ENCODE peak calls at places on chromosome 10, in nine cellular contexts. W is spleen, B is GM12878, F is hepatocyte, I is PC-9, J is heart right ventricle, U is GM23338, S is left lung, Q is prostate gland. Z is an unnamed sample.

GRCh38 chr10:59625842-59626522 is 83.7 kb downstream of the SLC16A9 start:
- DNase-seq in B (peak), W (no peak), Q (peak), U (peak), S (no peak), I (peak), J (peak), F (peak), Z (peak)

GRCh38 chr10:61903991-61904350 is 2.5 kb downstream of the ARID5B start:
- DNase-seq in S (no peak), Q (no peak), J (no peak), F (no peak), W (no peak), I (no peak), B (no peak), U (no peak), Z (no peak)

GRCh38 chr10:28326516-28327493 is 23.9 kb upstream of the MPP7 start:
- DNase-seq in F (peak), I (no peak), B (no peak), Q (peak), W (no peak), U (peak), J (peak), S (peak), Z (no peak)

GRCh38 chr10:77911535-77912123 is 14.9 kb downstream of the DLG5 start:
- DNase-seq in S (no peak), I (peak), W (no peak), U (no peak), Q (no peak), B (no peak), J (no peak), F (peak), Z (no peak)

GRCh38 chr10:46523119-46523880 is 33.2 kb downstream of the GPRIN2 start:
- DNase-seq in B (no peak), I (peak), S (peak), F (no peak), W (peak), J (no peak), Q (peak), U (no peak), Z (no peak)

GRCh38 chr10:123884907-123885381 is 6.7 kb downstream of the CPXM2 start:
- DNase-seq in U (no peak), B (no peak), I (no peak), S (no peak), W (no peak), F (no peak), J (no peak), Q (no peak), Z (no peak)

GRCh38 chr10:3330687-3331086 is 158.1 kb upstream of the PITRM1 start:
- DNase-seq in B (no peak), W (peak), I (peak), Q (no peak), J (no peak), S (no peak), U (no peak), F (peak), Z (peak)

GRCh38 chr10:18737841-18738240 is 78.6 kb downstream of the ARL5B start:
- DNase-seq in B (no peak), Q (no peak), W (no peak), F (no peak), I (no peak), S (peak), J (no peak), U (no peak), Z (no peak)

GRCh38 chr10:106267591-106267990 is 896.9 kb downstream of the SORCS1 start:
- DNase-seq in B (no peak), J (no peak), F (no peak), I (no peak), Q (no peak), U (no peak), S (no peak), W (no peak), Z (no peak)

GRCh38 chr10:96645191-96645721 is 58.4 kb upstream of the TM9SF3 start:
- DNase-seq in Q (no peak), F (no peak), S (peak), U (no peak), I (no peak), W (peak), B (no peak), J (peak), Z (peak)

GRCh38 chr10:121949052-121949451 is 21.2 kb upstream of the ATE1 start:
- DNase-seq in W (no peak), Q (no peak), J (no peak), F (no peak), U (no peak), S (no peak), I (no peak), B (no peak), Z (no peak)

GRCh38 chr10:6059506-6059905 is 2.7 kb downstream of the IL2RA start:
- DNase-seq in I (no peak), J (no peak), U (no peak), B (no peak), S (no peak), W (no peak), F (no peak), Q (no peak), Z (no peak)

GRCh38 chr10:132908621-132909295 is 33.6 kb downstream of the CFAP46 start:
- DNase-seq in S (no peak), U (no peak), I (no peak), Q (no peak), F (no peak), W (peak), J (no peak), B (no peak), Z (no peak)

DNA sequence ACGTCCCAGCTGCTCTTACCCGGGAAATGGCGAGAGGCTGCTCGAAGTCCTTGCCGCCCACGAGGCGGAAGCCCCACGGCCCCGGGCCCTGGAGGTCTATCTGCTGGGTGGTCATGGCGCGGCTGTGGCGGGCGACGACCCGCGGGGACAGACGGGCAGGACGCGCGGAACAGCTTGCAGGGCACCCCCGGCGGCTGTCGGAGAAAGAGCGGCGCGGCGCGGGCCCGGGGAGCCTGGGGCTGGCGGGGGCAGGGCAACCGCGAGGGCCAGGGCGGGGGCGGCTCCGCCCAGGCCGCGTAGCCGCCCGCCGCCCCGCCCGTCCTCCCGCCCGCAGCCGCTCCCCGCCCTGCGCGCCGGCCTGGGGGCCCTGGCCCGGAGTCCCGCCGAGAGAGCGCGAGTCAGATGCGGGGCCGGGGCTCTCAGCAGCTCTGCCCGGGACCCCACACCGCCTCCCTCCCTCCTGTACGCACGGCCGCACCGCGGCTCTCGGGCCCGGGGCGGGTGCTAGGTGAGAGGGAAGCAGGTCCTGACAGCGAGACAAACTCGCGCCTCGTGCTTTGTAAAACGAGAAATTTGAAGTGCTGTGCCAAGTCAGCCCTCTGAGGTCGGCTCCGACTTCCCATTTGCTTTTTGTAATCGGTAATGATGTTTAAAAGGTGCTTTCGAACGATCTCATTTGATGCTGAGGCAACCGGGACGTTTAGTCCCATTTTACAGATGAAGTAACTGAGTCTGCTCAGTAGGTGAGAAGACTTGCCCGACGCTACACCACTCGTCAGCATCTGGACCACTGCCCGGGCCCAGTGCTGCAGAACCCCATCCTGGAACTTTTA is at the start of gene PDLIM1:
- DNase-seq in B (no peak), S (peak), I (peak), J (peak), W (peak), Q (peak), F (peak), U (peak), Z (peak)
- TF ChIP-seq CTCF in B (peak), S (peak), I (no peak), J (peak), W (peak), Q (no peak), F (peak), U (no peak), Z (no peak)

DNA sequence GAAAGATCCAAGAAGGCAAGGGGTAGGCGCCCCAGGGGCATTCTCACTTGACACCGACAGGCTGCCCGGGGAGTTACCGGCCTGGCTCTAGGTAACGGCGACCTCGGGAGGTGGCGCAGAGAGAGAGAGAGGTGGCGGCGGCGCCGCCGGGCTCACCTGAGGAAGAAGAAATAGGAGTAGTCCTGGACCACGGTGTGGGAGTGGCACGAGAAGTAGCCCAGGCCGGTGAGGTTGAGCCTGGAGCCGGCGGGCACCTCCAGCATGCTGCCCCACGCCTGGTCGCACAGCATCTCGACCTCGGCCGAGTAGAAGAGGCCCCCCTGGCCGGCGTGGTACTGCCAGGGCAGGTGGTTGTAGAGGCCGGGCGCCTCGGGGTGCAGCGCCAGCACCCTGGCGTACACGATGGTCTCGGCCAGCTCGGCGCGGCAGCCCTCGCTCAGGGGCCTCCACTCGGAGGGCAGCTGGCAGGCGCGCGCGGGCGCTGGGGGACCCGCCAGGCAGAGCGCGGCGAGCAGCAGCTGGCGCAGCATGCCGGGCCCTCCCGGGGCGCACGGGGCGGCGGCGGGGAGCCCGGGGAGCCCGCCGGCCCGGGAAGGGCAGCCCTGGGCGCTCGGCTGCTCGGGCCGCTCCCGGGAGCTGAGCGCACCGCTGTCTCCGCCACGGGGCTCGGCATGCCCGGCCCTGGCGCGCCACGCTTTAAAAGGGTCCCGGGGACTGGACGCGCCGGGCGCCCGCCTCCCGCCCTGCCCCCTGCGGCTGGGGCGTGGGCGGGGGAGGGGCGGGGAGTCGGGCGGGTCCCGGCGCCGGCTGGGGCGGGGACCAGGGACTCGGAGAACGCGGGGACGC is at the start of gene CCDC3:
- DNase-seq in U (peak), F (peak), S (no peak), B (no peak), W (no peak), Q (peak), J (peak), I (no peak), Z (no peak)
- H3K4me3 ChIP-seq in U (peak), F (peak), S (peak), B (no peak), W (peak), Q (peak), J (peak), I (no peak), Z (no peak)

GRCh38 chr10:85612833-85613232 is 753.8 kb downstream of the GRID1 start:
- DNase-seq in S (no peak), U (peak), I (no peak), J (no peak), Q (no peak), F (no peak), W (no peak), B (no peak), Z (peak)
- TF ChIP-seq CTCF in S (peak), U (no peak), I (peak), J (no peak), Q (peak), F (peak), W (peak), B (peak), Z (peak)

GRCh38 chr10:109426987-109427386 is 496.3 kb downstream of the XPNPEP1 start:
- DNase-seq in I (no peak), J (no peak), U (no peak), W (no peak), B (no peak), F (no peak), Q (no peak), S (no peak), Z (no peak)
- H3K4me3 ChIP-seq in I (no peak), J (no peak), U (no peak), W (no peak), B (no peak), F (no peak), Q (no peak), S (no peak), Z (no peak)

DNA sequence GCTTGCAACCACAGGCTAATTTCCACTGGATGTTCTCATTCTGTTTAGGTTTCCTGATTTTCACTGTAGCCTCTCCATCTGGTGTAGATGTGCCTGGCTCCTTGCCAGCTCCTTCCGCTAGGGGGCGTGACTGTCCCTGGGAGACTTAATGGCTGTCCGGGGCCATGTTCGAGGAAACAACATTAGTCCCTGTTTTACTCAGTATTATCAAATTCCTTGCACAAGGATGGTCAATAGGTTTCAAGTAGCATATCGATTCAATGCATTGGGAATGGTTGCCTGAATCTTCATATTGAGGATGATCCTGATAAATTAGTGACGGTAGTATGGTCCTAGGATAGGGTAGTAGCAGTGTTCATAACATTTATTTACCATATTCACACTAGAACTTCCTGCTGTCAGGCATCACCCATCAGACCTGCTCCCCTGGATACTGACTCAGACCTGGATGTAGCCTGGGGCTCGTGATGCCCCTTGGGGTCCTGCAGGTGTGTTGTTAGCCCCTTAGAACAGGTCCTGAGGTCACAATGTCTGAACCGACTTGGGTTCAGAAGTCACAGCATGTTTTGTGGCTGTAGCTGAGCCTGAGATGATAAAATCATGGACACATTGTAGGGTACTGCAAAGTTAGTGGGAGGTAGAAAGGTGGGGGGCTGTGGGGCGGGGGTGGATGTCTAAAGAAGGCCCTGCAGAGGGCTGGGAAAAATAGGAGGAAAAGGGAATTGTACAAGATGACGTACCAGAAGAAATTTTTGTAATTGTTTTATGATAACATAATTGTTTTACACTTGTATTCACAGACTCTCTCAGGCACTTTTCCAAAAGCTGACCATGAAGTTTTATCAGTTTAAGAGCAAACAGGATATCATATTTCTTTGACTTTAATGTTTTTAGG is 8.9 kb upstream of the EXOC6 start:
- DNase-seq in Q (no peak), B (no peak), U (peak), W (peak), J (peak), F (peak), S (peak), I (no peak), Z (peak)
- TF ChIP-seq CTCF in Q (peak), B (peak), U (peak), W (peak), J (no peak), F (peak), S (peak), I (no peak), Z (peak)

GRCh38 chr10:50601974-50602373 is 21.8 kb downstream of the SGMS1 start:
- DNase-seq in S (no peak), U (no peak), J (no peak), B (no peak), I (no peak), W (no peak), F (no peak), Q (no peak), Z (no peak)

GRCh38 chr10:50604823-50605222 is 18.9 kb downstream of the SGMS1 start:
- DNase-seq in W (no peak), F (no peak), Q (no peak), B (no peak), I (no peak), J (no peak), U (no peak), S (no peak), Z (no peak)

GRCh38 chr10:50603151-50603850 is 20.5 kb downstream of the SGMS1 start:
- DNase-seq in U (no peak), Q (no peak), I (no peak), B (no peak), S (no peak), F (no peak), J (no peak), W (no peak), Z (no peak)

GRCh38 chr10:50605280-50606270 is 18.2 kb downstream of the SGMS1 start:
- DNase-seq in F (peak), I (peak), J (peak), U (no peak), B (no peak), S (peak), W (no peak), Q (peak), Z (peak)

GRCh38 chr10:50604049-50604640 is 19.6 kb downstream of the SGMS1 start:
- DNase-seq in Q (no peak), I (no peak), S (no peak), W (no peak), B (no peak), J (no peak), U (no peak), F (no peak), Z (peak)
- H3K4me3 ChIP-seq in Q (no peak), I (no peak), S (no peak), W (no peak), B (no peak), J (no peak), U (no peak), F (peak), Z (peak)